ENCODE peak calls at places on chromosomes 6 and 20, in four cellular contexts. One of them, this sample, is unnamed.

GRCh38 chr20:37642246-37642645 is 51.6 kb upstream of the CTNNBL1 start:
- DNase-seq in fibroblast of pulmonary artery: no peak
- DNase-seq in cardiac fibroblast: no peak
- DNase-seq in spleen: no peak
- DNase-seq in this sample: no peak

GRCh38 chr6:136403166-136403980 is 113.7 kb upstream of the BCLAF1 start:
- DNase-seq in fibroblast of pulmonary artery: peak
- DNase-seq in cardiac fibroblast: peak
- DNase-seq in spleen: no peak
- DNase-seq in this sample: peak

GRCh38 chr6:108222504-108222903 is 38.3 kb downstream of the SNX3 start:
- DNase-seq in spleen: no peak
- DNase-seq in fibroblast of pulmonary artery: peak
- DNase-seq in cardiac fibroblast: peak
- DNase-seq in this sample: no peak

GRCh38 chr6:32148722-32149576 is 2.8 kb downstream of the PRRT1 start:
- DNase-seq in spleen: peak
- DNase-seq in fibroblast of pulmonary artery: no peak
- DNase-seq in cardiac fibroblast: no peak
- DNase-seq in this sample: peak

GRCh38 chr20:44850272-44850671 is 35.2 kb upstream of the YWHAB start:
- DNase-seq in cardiac fibroblast: no peak
- DNase-seq in spleen: no peak
- DNase-seq in fibroblast of pulmonary artery: no peak
- DNase-seq in this sample: no peak

GRCh38 chr6:19805146-19805515 is 32.0 kb upstream of the ID4 start:
- DNase-seq in spleen: no peak
- DNase-seq in fibroblast of pulmonary artery: no peak
- DNase-seq in cardiac fibroblast: peak
- DNase-seq in this sample: no peak

GRCh38 chr6:47306887-47307286 is 2.8 kb downstream of the TNFRSF21 start:
- DNase-seq in fibroblast of pulmonary artery: peak
- DNase-seq in spleen: no peak
- DNase-seq in cardiac fibroblast: peak
- DNase-seq in this sample: peak

GRCh38 chr6:115882771-115883170 is 177.9 kb downstream of the FRK start:
- DNase-seq in cardiac fibroblast: no peak
- DNase-seq in fibroblast of pulmonary artery: no peak
- DNase-seq in spleen: no peak
- DNase-seq in this sample: peak

GRCh38 chr6:165091121-165091785 is 218.2 kb downstream of the C6orf118 start:
- DNase-seq in cardiac fibroblast: no peak
- DNase-seq in spleen: no peak
- DNase-seq in fibroblast of pulmonary artery: no peak
- DNase-seq in this sample: no peak

GRCh38 chr6:102114402-102114801 is 720.9 kb downstream of the GRIK2 start:
- DNase-seq in fibroblast of pulmonary artery: no peak
- DNase-seq in spleen: no peak
- DNase-seq in cardiac fibroblast: no peak
- DNase-seq in this sample: peak

GRCh38 chr6:133542056-133542821 is 301.1 kb downstream of the EYA4 start:
- DNase-seq in cardiac fibroblast: peak
- DNase-seq in spleen: no peak
- DNase-seq in fibroblast of pulmonary artery: peak
- DNase-seq in this sample: peak

GRCh38 chr6:147154454-147154853 is 49.8 kb upstream of the STXBP5 start:
- DNase-seq in cardiac fibroblast: peak
- DNase-seq in fibroblast of pulmonary artery: peak
- DNase-seq in spleen: no peak
- DNase-seq in this sample: peak

GRCh38 chr6:125789576-125790402 is 971 bp upstream of the NCOA7 start:
- DNase-seq in cardiac fibroblast: peak
- DNase-seq in fibroblast of pulmonary artery: peak
- DNase-seq in spleen: peak
- DNase-seq in this sample: no peak

GRCh38 chr6:166005846-166006592 is 161.6 kb downstream of the TBXT start:
- DNase-seq in cardiac fibroblast: peak
- DNase-seq in fibroblast of pulmonary artery: peak
- DNase-seq in spleen: no peak
- DNase-seq in this sample: peak

GRCh38 chr20:8860011-8860495 is 208.8 kb upstream of the PLCB4 start:
- DNase-seq in spleen: no peak
- DNase-seq in fibroblast of pulmonary artery: peak
- DNase-seq in cardiac fibroblast: peak
- DNase-seq in this sample: peak

GRCh38 chr6:47633141-47633540 is 65.2 kb upstream of the ADGRF4 start:
- DNase-seq in fibroblast of pulmonary artery: peak
- DNase-seq in cardiac fibroblast: peak
- DNase-seq in spleen: no peak
- DNase-seq in this sample: peak

GRCh38 chr6:169848946-169849345 is 97.5 kb downstream of the ERMARD start:
- DNase-seq in fibroblast of pulmonary artery: no peak
- DNase-seq in spleen: peak
- DNase-seq in cardiac fibroblast: no peak
- DNase-seq in this sample: no peak

GRCh38 chr6:148064406-148065134 is 278.1 kb upstream of the SASH1 start:
- DNase-seq in spleen: no peak
- DNase-seq in fibroblast of pulmonary artery: peak
- DNase-seq in cardiac fibroblast: peak
- DNase-seq in this sample: no peak

GRCh38 chr6:128316258-128316952 is 204.0 kb downstream of the PTPRK start:
- DNase-seq in cardiac fibroblast: no peak
- DNase-seq in spleen: no peak
- DNase-seq in fibroblast of pulmonary artery: no peak
- DNase-seq in this sample: no peak

DNA sequence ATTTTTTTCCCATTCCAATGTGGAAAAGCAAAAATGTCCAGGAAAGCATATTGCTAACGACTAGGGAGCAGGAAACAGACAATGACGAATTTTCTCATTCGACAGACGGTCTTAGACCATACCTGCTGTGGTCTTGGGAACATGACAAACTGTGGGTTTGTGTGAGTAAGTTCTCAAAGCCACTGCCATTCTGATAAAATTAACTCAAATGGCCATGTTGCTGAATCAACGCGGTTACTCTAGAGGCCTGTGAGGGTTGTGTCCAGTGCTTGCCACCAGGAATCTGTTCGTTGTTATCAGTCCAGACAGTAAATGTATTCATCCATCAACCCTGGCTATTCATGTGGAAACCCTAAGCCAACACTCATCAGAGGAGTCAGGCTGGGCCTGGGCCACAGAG is 124.3 kb downstream of the MYLK4 start:
- DNase-seq in spleen: no peak
- DNase-seq in cardiac fibroblast: peak
- DNase-seq in fibroblast of pulmonary artery: peak
- DNase-seq in this sample: no peak
- H3K4me3 ChIP-seq in spleen: no peak
- H3K4me3 ChIP-seq in cardiac fibroblast: no peak
- H3K4me3 ChIP-seq in fibroblast of pulmonary artery: no peak
- H3K4me3 ChIP-seq in this sample: no peak

DNA sequence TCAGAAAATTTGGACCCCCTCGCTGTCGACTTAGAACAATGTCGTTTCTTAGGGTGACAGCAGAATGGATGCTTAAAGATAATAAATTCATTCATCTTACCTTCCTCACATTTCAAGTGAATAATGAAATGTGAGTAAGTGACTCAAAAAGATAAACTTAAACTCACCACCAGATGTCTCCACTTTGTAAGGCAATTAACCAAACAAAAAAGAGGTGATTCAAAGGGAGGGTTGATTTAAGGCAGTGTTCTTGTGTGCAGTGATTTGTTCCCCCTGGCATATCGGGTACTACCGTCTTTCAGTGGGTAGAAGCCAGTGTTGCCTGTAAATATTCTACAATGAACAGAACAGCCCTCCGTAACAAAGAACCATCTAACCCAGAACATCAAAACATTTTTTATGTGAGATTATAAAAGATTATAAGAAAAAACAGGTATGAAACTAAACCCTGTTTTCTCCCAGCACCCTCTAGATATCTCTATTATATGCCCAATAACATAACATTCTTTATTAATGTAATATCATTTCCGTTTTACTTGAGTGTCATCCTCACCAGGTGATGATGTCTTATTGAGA is 589.7 kb downstream of the CBLN4 start:
- DNase-seq in fibroblast of pulmonary artery: no peak
- DNase-seq in cardiac fibroblast: peak
- DNase-seq in spleen: no peak
- DNase-seq in this sample: peak
- TF ChIP-seq CTCF in fibroblast of pulmonary artery: no peak
- TF ChIP-seq CTCF in cardiac fibroblast: peak
- TF ChIP-seq CTCF in spleen: no peak
- TF ChIP-seq CTCF in this sample: peak

GRCh38 chr6:106517699-106518098 is 111.6 kb downstream of the RTN4IP1 start:
- DNase-seq in spleen: no peak
- DNase-seq in cardiac fibroblast: no peak
- DNase-seq in fibroblast of pulmonary artery: no peak
- DNase-seq in this sample: no peak

GRCh38 chr6:106522557-106522956 is 106.7 kb downstream of the RTN4IP1 start:
- DNase-seq in fibroblast of pulmonary artery: no peak
- DNase-seq in spleen: no peak
- DNase-seq in cardiac fibroblast: no peak
- DNase-seq in this sample: no peak

GRCh38 chr6:106519460-106520394 is 109.6 kb downstream of the RTN4IP1 start:
- DNase-seq in cardiac fibroblast: peak
- DNase-seq in fibroblast of pulmonary artery: peak
- DNase-seq in spleen: peak
- DNase-seq in this sample: peak

GRCh38 chr6:106518748-106519147 is 110.5 kb downstream of the RTN4IP1 start:
- DNase-seq in cardiac fibroblast: no peak
- DNase-seq in spleen: no peak
- DNase-seq in fibroblast of pulmonary artery: no peak
- DNase-seq in this sample: no peak

GRCh38 chr6:106520711-106521367 is 108.5 kb downstream of the RTN4IP1 start:
- DNase-seq in spleen: peak
- DNase-seq in cardiac fibroblast: no peak
- DNase-seq in fibroblast of pulmonary artery: no peak
- DNase-seq in this sample: no peak
- H3K4me3 ChIP-seq in spleen: peak
- H3K4me3 ChIP-seq in cardiac fibroblast: no peak
- H3K4me3 ChIP-seq in fibroblast of pulmonary artery: no peak
- H3K4me3 ChIP-seq in this sample: no peak

GRCh38 chr20:47784256-47784598 is 1.1 kb downstream of the SULF2 start:
- DNase-seq in cardiac fibroblast: no peak
- DNase-seq in fibroblast of pulmonary artery: no peak
- DNase-seq in spleen: no peak
- DNase-seq in this sample: no peak

GRCh38 chr20:47782920-47783552 is 2.2 kb downstream of the SULF2 start:
- DNase-seq in spleen: no peak
- DNase-seq in fibroblast of pulmonary artery: no peak
- DNase-seq in cardiac fibroblast: no peak
- DNase-seq in this sample: no peak

GRCh38 chr20:47785321-47785899 is at the start of gene SULF2:
- DNase-seq in spleen: no peak
- DNase-seq in cardiac fibroblast: peak
- DNase-seq in fibroblast of pulmonary artery: peak
- DNase-seq in this sample: no peak

GRCh38 chr20:47785900-47786762 is 850 bp upstream of the SULF2 start:
- DNase-seq in spleen: no peak
- DNase-seq in cardiac fibroblast: peak
- DNase-seq in fibroblast of pulmonary artery: peak
- DNase-seq in this sample: peak

GRCh38 chr20:47784599-47785320 is 521 bp downstream of the SULF2 start:
- DNase-seq in spleen: peak
- DNase-seq in fibroblast of pulmonary artery: peak
- DNase-seq in cardiac fibroblast: peak
- DNase-seq in this sample: peak
- TF ChIP-seq CTCF in spleen: no peak
- TF ChIP-seq CTCF in fibroblast of pulmonary artery: peak
- TF ChIP-seq CTCF in cardiac fibroblast: no peak
- TF ChIP-seq CTCF in this sample: peak

GRCh38 chr6:56839533-56840183 is 115.2 kb upstream of the BEND6 start:
- DNase-seq in spleen: no peak
- DNase-seq in cardiac fibroblast: no peak
- DNase-seq in fibroblast of pulmonary artery: no peak
- DNase-seq in this sample: no peak
- H3K4me3 ChIP-seq in spleen: no peak
- H3K4me3 ChIP-seq in cardiac fibroblast: no peak
- H3K4me3 ChIP-seq in fibroblast of pulmonary artery: no peak
- H3K4me3 ChIP-seq in this sample: no peak

GRCh38 chr6:151549790-151550189 is 56.0 kb downstream of the CCDC170 start:
- DNase-seq in fibroblast of pulmonary artery: no peak
- DNase-seq in spleen: no peak
- DNase-seq in cardiac fibroblast: no peak
- DNase-seq in this sample: no peak

GRCh38 chr6:151548201-151548600 is 54.4 kb downstream of the CCDC170 start:
- DNase-seq in spleen: no peak
- DNase-seq in fibroblast of pulmonary artery: no peak
- DNase-seq in cardiac fibroblast: no peak
- DNase-seq in this sample: no peak

GRCh38 chr6:151544453-151544852 is 50.6 kb downstream of the CCDC170 start:
- DNase-seq in cardiac fibroblast: no peak
- DNase-seq in fibroblast of pulmonary artery: no peak
- DNase-seq in spleen: no peak
- DNase-seq in this sample: no peak

GRCh38 chr6:151550618-151551017 is 56.8 kb downstream of the CCDC170 start:
- DNase-seq in fibroblast of pulmonary artery: no peak
- DNase-seq in spleen: no peak
- DNase-seq in cardiac fibroblast: no peak
- DNase-seq in this sample: no peak

DNA sequence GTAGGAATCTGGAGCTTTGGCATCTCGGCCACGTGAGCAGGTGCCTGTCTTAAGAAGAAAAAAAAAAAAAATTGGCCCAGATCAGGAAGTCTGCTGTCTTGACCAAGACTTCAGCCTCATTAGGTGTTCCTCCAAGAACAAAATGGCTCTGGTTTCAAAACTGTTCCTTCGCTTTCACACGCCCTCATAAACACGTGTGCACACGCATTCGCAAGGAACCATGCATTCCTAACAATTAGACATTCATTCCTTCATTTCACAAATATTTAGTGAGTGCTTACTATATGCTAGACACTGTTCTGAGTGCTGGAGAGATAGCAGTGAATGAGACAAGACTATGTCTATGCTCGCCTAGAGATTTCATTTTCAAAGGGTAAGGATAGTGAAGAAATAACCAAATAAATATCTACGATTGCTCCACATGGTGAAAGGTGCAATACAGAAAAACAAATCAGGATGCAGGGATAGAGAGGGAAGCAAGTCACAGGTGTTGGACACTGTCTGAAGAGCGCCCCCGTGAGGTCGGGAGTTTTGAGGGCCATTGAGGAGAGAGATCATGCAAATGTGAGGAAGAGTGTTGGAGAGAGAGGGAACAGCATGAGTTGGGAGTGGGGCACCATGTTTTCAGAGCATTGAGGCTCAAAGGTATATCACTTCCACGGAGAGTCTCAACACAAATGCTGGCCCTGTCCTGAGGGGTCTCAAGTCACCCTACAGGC is 53.3 kb downstream of the CCDC170 start:
- DNase-seq in cardiac fibroblast: no peak
- DNase-seq in spleen: no peak
- DNase-seq in fibroblast of pulmonary artery: no peak
- DNase-seq in this sample: no peak
- TF ChIP-seq CTCF in cardiac fibroblast: no peak
- TF ChIP-seq CTCF in spleen: no peak
- TF ChIP-seq CTCF in fibroblast of pulmonary artery: no peak
- TF ChIP-seq CTCF in this sample: no peak

GRCh38 chr6:34308483-34308882 is 59.7 kb upstream of the SMIM29 start:
- DNase-seq in spleen: no peak
- DNase-seq in fibroblast of pulmonary artery: no peak
- DNase-seq in cardiac fibroblast: no peak
- DNase-seq in this sample: no peak
- H3K4me3 ChIP-seq in spleen: no peak
- H3K4me3 ChIP-seq in fibroblast of pulmonary artery: no peak
- H3K4me3 ChIP-seq in cardiac fibroblast: no peak
- H3K4me3 ChIP-seq in this sample: no peak